ENCODE peak calls at places on chromosomes 13 and 19, in six cellular contexts. L is naive thymus-derived CD4-positive, alpha-beta T cell; M is heart left ventricle; W is adipocyte; B is psoas muscle; R is colonic mucosa. C is an unnamed sample. For H3K9me3 and H3K36me3, the result is how much of the 10 kb centered on the place peaks cover.

GRCh38 chr19:3923096-3923758 is 9.6 kb upstream of the NMRK2 start:
- DNase-seq in W (no peak), M (no peak), R (no peak), B (no peak), L (no peak), C (no peak)

GRCh38 chr19:2603320-2603719 is 99.2 kb downstream of the GNG7 start:
- DNase-seq in R (no peak), L (no peak), M (peak), B (peak), W (peak), C (peak)

GRCh38 chr13:48319458-48320395 is 16.2 kb downstream of the RB1 start:
- DNase-seq in B (no peak), W (no peak), L (no peak), R (peak), M (peak), C (no peak)

GRCh38 chr19:1901940-1902404 is 3.2 kb upstream of the ADAT3 start:
- DNase-seq in L (no peak), M (no peak), B (peak), W (no peak), R (no peak), C (no peak)

GRCh38 chr19:50978772-50979390 is 4.8 kb downstream of the KLK7 start:
- DNase-seq in R (no peak), M (no peak), W (no peak), B (no peak), L (no peak), C (no peak)

GRCh38 chr19:12722566-12723382 is 958 bp downstream of the TNPO2 start:
- DNase-seq in R (peak), B (peak), M (peak), L (peak), W (peak), C (peak)

GRCh38 chr13:83941669-83942335 is 59.5 kb upstream of the SLITRK1 start:
- DNase-seq in R (no peak), W (no peak), L (no peak), M (no peak), B (no peak), C (no peak)

GRCh38 chr13:90709329-90709728 is 638.2 kb upstream of the MIR17HG start:
- DNase-seq in L (no peak), B (no peak), R (no peak), M (no peak), W (no peak), C (no peak)

GRCh38 chr13:23999411-23999810 is 102.1 kb upstream of the C1QTNF9B start:
- DNase-seq in B (no peak), M (no peak), L (no peak), W (no peak), R (no peak), C (no peak)

GRCh38 chr19:12092065-12092867 is 27.7 kb downstream of the ZNF844 start:
- DNase-seq in W (peak), R (peak), B (peak), M (peak), L (peak), C (peak)

GRCh38 chr19:58366576-58367430 is 4.3 kb upstream of the ZNF497 start:
- DNase-seq in L (no peak), M (no peak), W (no peak), B (no peak), R (no peak), C (no peak)

GRCh38 chr13:29977721-29978120 is 127.3 kb upstream of the UBL3 start:
- DNase-seq in W (no peak), L (no peak), B (no peak), R (no peak), M (no peak), C (peak)

GRCh38 chr19:1102407-1103106 is 1.2 kb upstream of the GPX4 start:
- DNase-seq in R (peak), B (no peak), W (peak), L (no peak), M (no peak), C (peak)

GRCh38 chr13:108306768-108307332 is 37.3 kb downstream of the TNFSF13B start:
- DNase-seq in W (no peak), R (no peak), L (peak), B (no peak), M (no peak), C (no peak)

GRCh38 chr19:42323852-42324654 is 1.4 kb upstream of the MEGF8 start:
- DNase-seq in M (peak), B (no peak), R (no peak), L (no peak), W (no peak), C (no peak)

GRCh38 chr19:42132030-42132628 is at the start of gene POU2F2:
- DNase-seq in W (peak), R (peak), L (peak), B (peak), M (peak), C (no peak)

GRCh38 chr19:7502552-7502951 is 13.4 kb upstream of the ZNF358 start:
- DNase-seq in W (no peak), B (no peak), M (no peak), L (no peak), R (no peak), C (no peak)

GRCh38 chr19:50285833-50286232 is 43.3 kb downstream of the KCNC3 start:
- DNase-seq in L (no peak), B (no peak), M (no peak), W (no peak), R (no peak), C (no peak)

GRCh38 chr13:114235697-114236096 is 1.0 kb downstream of the CDC16 start:
- DNase-seq in M (no peak), B (no peak), W (peak), L (no peak), R (no peak), C (no peak)

GRCh38 chr13:70905035-70905434 is 796.8 kb upstream of the KLHL1 start:
- DNase-seq in B (no peak), L (no peak), M (no peak), W (no peak), R (no peak), C (no peak)

GRCh38 chr13:87919956-87920355 is 248.8 kb downstream of the SLITRK5 start:
- DNase-seq in R (no peak), M (no peak), L (no peak), B (no peak), W (no peak), C (no peak)

GRCh38 chr13:112346173-112346898 is 29.8 kb upstream of the SPACA7 start:
- DNase-seq in B (no peak), R (no peak), M (no peak), L (no peak), W (no peak), C (peak)

GRCh38 chr13:22311734-22312404 is 641.0 kb downstream of the FGF9 start:
- DNase-seq in B (peak), R (no peak), L (no peak), M (peak), W (no peak), C (peak)

GRCh38 chr19:45607071-45608029 is 5.3 kb upstream of the GPR4 start:
- DNase-seq in B (peak), L (peak), R (peak), M (peak), W (peak), C (peak)
- H3K4me3 ChIP-seq in B (peak), L (no peak), R (no peak), M (no peak), W (peak), C (peak)

GRCh38 chr19:51993422-51993821 is 6.8 kb upstream of the ZNF350 start:
- DNase-seq in R (no peak), M (no peak), B (no peak), L (no peak), W (no peak), C (no peak)
- H3K9me3 ChIP-seq in R (under half), M (half or more), B (half or more), L (half or more), W (half or more), C (half or more)

GRCh38 chr19:41123716-41124244 is 9.5 kb downstream of the CYP2F1 start:
- DNase-seq in L (no peak), M (no peak), W (no peak), R (no peak), B (no peak), C (no peak)
- H3K36me3 ChIP-seq in L (under half), M (under half), W (under half), R (under half), B (under half), C (under half)

DNA sequence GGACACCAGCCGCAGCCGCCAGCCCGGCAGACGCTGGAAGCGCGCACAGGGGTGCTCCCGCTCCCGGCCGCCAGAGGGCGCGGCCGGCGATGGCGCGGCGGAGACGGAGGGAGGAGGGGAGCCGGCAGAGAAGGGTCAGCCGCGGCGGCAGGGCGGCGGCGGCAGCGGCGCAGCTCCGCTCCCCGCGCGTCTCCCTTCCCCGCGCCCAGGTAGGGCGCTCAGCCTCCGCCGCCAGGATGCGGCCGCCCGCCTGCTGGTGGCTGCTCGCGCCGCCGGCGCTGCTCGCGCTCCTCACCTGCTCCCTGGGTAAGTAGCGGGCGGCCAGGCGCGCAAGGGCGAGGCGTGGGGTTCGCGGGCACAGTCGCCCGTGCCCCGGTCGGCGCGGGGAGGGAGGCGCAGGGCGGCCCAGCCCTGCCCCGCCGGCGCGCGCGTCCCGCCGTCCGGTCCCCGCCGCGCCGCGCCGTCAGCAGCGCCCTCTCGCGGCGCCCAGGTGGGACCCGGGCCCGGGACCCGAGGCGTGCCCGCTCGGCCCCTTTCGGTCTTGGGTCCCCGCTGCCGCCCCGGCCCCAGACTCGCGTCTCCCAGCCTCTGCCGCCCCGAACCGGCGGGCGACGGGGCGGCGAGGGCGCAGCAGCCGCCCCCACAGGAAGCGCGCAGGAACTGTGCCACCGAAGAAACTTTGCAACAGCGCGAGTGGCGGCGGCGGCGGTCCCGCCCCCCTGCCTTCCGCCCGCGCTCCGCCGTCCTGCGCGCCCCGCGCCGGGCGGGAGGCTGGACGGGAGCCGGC is at the start of gene B3GLCT:
- DNase-seq in M (peak), L (peak), W (peak), R (peak), B (peak), C (peak)
- H3K4me3 ChIP-seq in M (peak), L (peak), W (peak), R (peak), B (peak), C (peak)

DNA sequence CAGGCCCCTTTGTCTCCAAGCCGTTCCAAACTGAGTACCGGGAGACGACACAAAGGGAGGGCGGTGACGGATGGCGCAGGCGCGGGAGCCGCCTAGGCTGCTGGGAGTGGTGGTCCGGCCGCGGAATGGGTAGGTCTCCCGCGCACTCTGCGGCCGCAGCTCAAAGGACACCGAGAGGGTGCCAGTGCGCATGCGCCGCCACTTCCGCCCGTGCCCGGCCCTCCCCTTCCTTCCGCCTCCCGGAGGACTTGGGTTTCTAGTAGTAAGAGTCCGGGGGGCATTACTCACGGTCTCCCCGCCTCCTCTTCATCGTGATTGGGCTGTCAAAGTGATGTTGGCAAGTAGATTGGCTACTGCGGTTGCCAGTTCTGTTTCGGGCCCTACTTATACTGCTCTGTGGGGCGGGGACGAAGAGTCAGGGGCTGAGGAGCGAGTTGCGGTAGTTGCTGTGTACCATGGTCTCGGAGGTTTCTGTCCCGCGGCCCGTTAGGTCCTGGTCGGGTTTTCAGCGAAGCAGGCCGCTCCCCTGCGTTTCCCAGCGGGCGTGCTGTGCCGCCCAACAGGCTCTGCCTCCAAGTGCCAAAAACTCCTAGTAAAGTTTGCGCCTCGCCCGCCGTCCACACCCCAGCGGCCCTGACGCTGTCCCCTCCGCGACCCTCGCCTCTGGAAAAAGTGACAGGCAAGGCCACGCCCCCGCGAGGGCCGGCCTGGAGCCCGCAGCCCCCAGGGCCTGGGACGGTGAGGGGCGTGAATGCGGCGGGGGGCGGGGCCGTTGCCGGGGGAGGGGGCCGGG is 455 bp upstream of the ING1 start:
- DNase-seq in W (peak), R (peak), L (peak), B (peak), M (peak), C (peak)
- H3K9me3 ChIP-seq in W (under half), R (under half), L (under half), B (under half), M (under half), C (under half)

GRCh38 chr19:17108453-17108784 is 32.8 kb downstream of the MYO9B start:
- DNase-seq in M (no peak), L (no peak), B (no peak), W (no peak), R (no peak), C (no peak)
- H3K36me3 ChIP-seq in M (under half), L (under half), B (under half), W (under half), R (under half), C (half or more)

GRCh38 chr19:8831832-8832131 is 322 bp downstream of the ZNF558 start:
- DNase-seq in W (no peak), R (no peak), M (no peak), B (no peak), L (no peak), C (no peak)

GRCh38 chr19:8832132-8833021 is at the start of the genes MBD3L1 and ZNF558:
- DNase-seq in W (peak), B (peak), R (peak), L (peak), M (peak), C (peak)

GRCh38 chr19:8835446-8835845 is 3.3 kb downstream of the MBD3L1 start:
- DNase-seq in B (no peak), W (no peak), L (no peak), R (no peak), M (no peak), C (no peak)

GRCh38 chr19:8827277-8827676 is 4.8 kb downstream of the ZNF558 start:
- DNase-seq in L (no peak), R (no peak), B (no peak), W (no peak), M (no peak), C (no peak)

GRCh38 chr19:8831373-8831772 is 731 bp downstream of the ZNF558 start:
- DNase-seq in B (no peak), M (no peak), L (no peak), R (no peak), W (no peak), C (no peak)
- H3K4me3 ChIP-seq in B (peak), M (peak), L (peak), R (peak), W (peak), C (peak)

GRCh38 chr13:75512253-75512652 is 25.4 kb downstream of the COMMD6 start:
- DNase-seq in B (no peak), M (no peak), L (no peak), R (no peak), W (no peak), C (no peak)
- H3K9me3 ChIP-seq in B (under half), M (under half), L (under half), R (under half), W (under half), C (under half)

GRCh38 chr19:5096536-5096935 is 127.6 kb downstream of the KDM4B start:
- DNase-seq in L (no peak), W (no peak), R (no peak), B (no peak), M (peak), C (no peak)
- H3K36me3 ChIP-seq in L (under half), W (under half), R (under half), B (under half), M (under half), C (under half)

C was measured in MG63.